ENCODE peak calls at places on chromosomes 3 and 15, in nine cellular contexts. X is GM04504; I is right atrium auricular region; B is HTR-8/SVneo; A is T-helper 17 cell; K is heart left ventricle; Y is Calu3; U is cardiac muscle cell; H is activated CD4-positive, CD25-positive, alpha-beta regulatory T cell. L is an unnamed sample.

GRCh38 chr15:65790692-65791334 is 1.3 kb downstream of the DENND4A start:
- DNase-seq in K (no peak), A (no peak), X (no peak), I (no peak), U (no peak), Y (no peak), H (no peak), B (no peak), L (no peak)

GRCh38 chr3:64599651-64600050 is 88.1 kb downstream of the ADAMTS9 start:
- DNase-seq in U (no peak), X (no peak), H (no peak), B (no peak), I (no peak), K (no peak), Y (no peak), A (no peak), L (no peak)

GRCh38 chr3:58824285-58824684 is 157.7 kb upstream of the FAM3D start:
- DNase-seq in X (peak), K (peak), I (no peak), B (peak), U (peak), Y (peak), A (no peak), H (no peak), L (peak)

GRCh38 chr3:189588061-189588817 is 43.0 kb upstream of the TP63 start:
- DNase-seq in X (peak), A (no peak), B (peak), U (no peak), Y (no peak), K (no peak), H (no peak), I (no peak), L (no peak)

GRCh38 chr3:115861166-115861733 is 237.9 kb downstream of the GAP43 start:
- DNase-seq in B (no peak), U (no peak), I (no peak), K (no peak), A (no peak), X (no peak), Y (no peak), H (no peak), L (no peak)

GRCh38 chr3:49903451-49904424 is at the start of gene MST1R:
- DNase-seq in H (peak), I (peak), B (no peak), A (peak), U (peak), K (peak), X (no peak), Y (peak), L (no peak)

GRCh38 chr3:43105224-43105596 is 669 bp downstream of the POMGNT2 start:
- DNase-seq in K (no peak), H (no peak), U (no peak), I (no peak), Y (peak), B (no peak), X (no peak), A (no peak), L (no peak)

GRCh38 chr15:32851619-32852416 is 134.0 kb downstream of the GREM1 start:
- DNase-seq in K (no peak), B (no peak), Y (no peak), U (no peak), A (no peak), I (no peak), H (no peak), X (peak), L (peak)

GRCh38 chr3:100436951-100437350 is 35.6 kb downstream of the LNP1 start:
- DNase-seq in Y (no peak), U (no peak), H (no peak), K (no peak), B (no peak), X (no peak), A (no peak), I (no peak), L (no peak)

GRCh38 chr3:185270262-185270955 is 16.6 kb upstream of the EHHADH start:
- DNase-seq in K (no peak), A (no peak), I (no peak), U (peak), Y (peak), H (no peak), X (no peak), B (peak), L (no peak)

GRCh38 chr3:71066356-71066755 is 517.2 kb downstream of the FOXP1 start:
- DNase-seq in Y (no peak), A (no peak), X (no peak), H (no peak), U (no peak), K (peak), I (no peak), B (no peak), L (peak)

GRCh38 chr15:88609344-88609743 is 11.8 kb upstream of the AEN start:
- DNase-seq in U (no peak), K (no peak), X (no peak), I (no peak), A (no peak), Y (no peak), H (no peak), B (no peak), L (no peak)

GRCh38 chr3:46990573-46991374 is 11.3 kb downstream of the NBEAL2 start:
- DNase-seq in I (no peak), B (no peak), A (no peak), K (no peak), X (no peak), H (no peak), Y (no peak), U (no peak), L (no peak)

GRCh38 chr3:132623646-132624045 is 26.6 kb downstream of the ACKR4 start:
- DNase-seq in K (no peak), B (no peak), X (no peak), Y (no peak), I (no peak), A (no peak), U (no peak), H (no peak), L (no peak)

GRCh38 chr3:197833930-197834715 is 43.1 kb downstream of the LRCH3 start:
- DNase-seq in X (no peak), Y (no peak), K (no peak), A (no peak), B (no peak), U (no peak), H (no peak), I (no peak), L (no peak)